ENCODE peak calls at places on chromosomes 6 and 20, in five cellular contexts. O is activated T-cell treated with anti-CD3 and anti-CD28 coated beads, Interleukin-2, amount 50 U/mL, for 72 hours; I is neural crest cell; N is EH; C is choroid plexus epithelial cell. G is an unnamed sample.

GRCh38 chr20:41249371-41249770 is 68.2 kb downstream of the ZHX3 start:
- DNase-seq in O (no peak), I (peak), N (peak), C (peak), G (no peak)

GRCh38 chr6:149311293-149311692 is 6.2 kb upstream of the TAB2 start:
- DNase-seq in O (no peak), I (no peak), N (no peak), C (no peak), G (no peak)

GRCh38 chr20:5526516-5526915 is 209.8 kb upstream of the PROKR2 start:
- DNase-seq in O (no peak), I (no peak), N (no peak), C (no peak), G (no peak)

GRCh38 chr6:139967497-139967896 is 593.0 kb upstream of the CITED2 start:
- DNase-seq in O (no peak), I (no peak), N (peak), C (peak), G (no peak)

GRCh38 chr20:3865887-3866407 is 19.3 kb downstream of the MAVS start:
- DNase-seq in O (no peak), I (no peak), N (no peak), C (no peak), G (no peak)

GRCh38 chr6:64831680-64832079 is 875.3 kb downstream of the EYS start:
- DNase-seq in O (no peak), I (no peak), N (no peak), C (peak), G (no peak)

GRCh38 chr20:50191065-50191565 is 485 bp downstream of the CEBPB start:
- DNase-seq in O (peak), I (no peak), N (peak), C (peak), G (no peak)

GRCh38 chr20:32157611-32158010 is 48.1 kb downstream of the TM9SF4 start:
- DNase-seq in O (no peak), I (no peak), N (no peak), C (no peak), G (no peak)

GRCh38 chr20:33788351-33789049 is 22.6 kb upstream of the CHMP4B start:
- DNase-seq in O (no peak), I (no peak), N (no peak), C (no peak), G (no peak)

GRCh38 chr20:57590485-57591288 is 29.5 kb downstream of the ZBP1 start:
- DNase-seq in O (no peak), I (no peak), N (no peak), C (no peak), G (no peak)

GRCh38 chr6:21946298-21946783 is 350.5 kb downstream of the PRL start:
- DNase-seq in O (no peak), I (no peak), N (peak), C (peak), G (no peak)

GRCh38 chr20:63531686-63532448 is 5.3 kb downstream of the PTK6 start:
- DNase-seq in O (no peak), I (no peak), N (no peak), C (no peak), G (no peak)

GRCh38 chr6:46437671-46438221 is 53.5 kb downstream of the RCAN2 start:
- DNase-seq in O (no peak), I (no peak), N (peak), C (peak), G (no peak)

GRCh38 chr6:148441454-148441911 is 98.8 kb downstream of the SASH1 start:
- DNase-seq in O (peak), I (no peak), N (peak), C (peak), G (no peak)

GRCh38 chr6:139037490-139037889 is 8.9 kb downstream of the ABRACL start:
- DNase-seq in O (no peak), I (no peak), N (peak), C (peak), G (no peak)

G was measured in D721Med.